ENCODE peak calls at places on chromosomes 3 and 15, in five cellular contexts. G is ovary, Q is gastrocnemius medialis, F is heart left ventricle, I is HepG2. V is an unnamed sample.

GRCh38 chr3:44845528-44846520 is 15.9 kb upstream of the TMEM42 start:
- DNase-seq in F (no peak), I (no peak), Q (no peak), G (no peak), V (no peak)

GRCh38 chr15:90063733-90064247 is 38.5 kb downstream of the IDH2 start:
- DNase-seq in Q (no peak), I (no peak), G (no peak), F (peak; percentile 71), V (no peak)

GRCh38 chr3:46429671-46430070 is 22.6 kb downstream of the CCRL2 start:
- DNase-seq in F (no peak), I (no peak), Q (no peak), G (no peak), V (no peak)

GRCh38 chr15:70748281-70748747 is 15.0 kb downstream of the UACA start:
- DNase-seq in I (no peak), F (no peak), G (no peak), Q (peak; percentile 84), V (peak; percentile 79)

GRCh38 chr15:33699691-33700447 is 268.4 kb upstream of the CHRM5 start:
- DNase-seq in F (no peak), G (no peak), I (peak; percentile 9), Q (no peak), V (no peak)

GRCh38 chr3:53170325-53171108 is 9.5 kb downstream of the PRKCD start:
- DNase-seq in Q (no peak), F (no peak), I (peak; percentile 51), G (no peak), V (no peak)

GRCh38 chr15:99589801-99590200 is 24.0 kb downstream of the MEF2A start:
- DNase-seq in Q (no peak), I (no peak), F (no peak), G (no peak), V (no peak)

GRCh38 chr3:46857485-46858341 is 5.5 kb downstream of the MYL3 start:
- DNase-seq in F (peak; percentile 44), I (no peak), G (peak; percentile 13), Q (peak; percentile 8), V (no peak)

GRCh38 chr15:89999676-90000174 is 1.4 kb upstream of the ZNF710 start:
- DNase-seq in I (no peak), F (peak; percentile 67), G (peak; percentile 38), Q (no peak), V (no peak)

GRCh38 chr3:38454884-38455638 is 1.4 kb downstream of the ACVR2B start:
- DNase-seq in G (peak; percentile 88), F (peak; percentile 85), Q (peak; percentile 79), I (peak; percentile 81), V (peak; percentile 59)

DNA sequence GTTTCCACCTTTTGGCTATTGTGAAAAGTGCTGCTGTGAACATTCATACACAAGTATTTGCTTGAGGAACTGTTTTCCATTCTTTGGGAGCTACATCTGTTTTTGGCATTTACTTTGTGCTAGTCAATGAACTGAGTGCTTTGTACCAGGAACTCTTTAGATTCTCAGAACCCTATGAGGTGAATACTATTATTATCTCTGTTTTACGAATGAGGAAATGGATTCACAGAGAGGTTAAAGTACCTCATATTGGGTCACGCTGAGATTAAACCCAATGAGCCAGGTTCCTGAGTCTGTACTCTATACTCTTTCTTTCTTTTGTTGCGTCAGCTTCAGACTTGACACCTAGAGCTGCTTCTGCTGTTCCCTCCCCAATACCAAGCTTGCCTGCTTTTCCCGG is 358.1 kb downstream of the CNTN4 start:
- DNase-seq in Q (no peak), G (no peak), I (no peak), F (no peak), V (no peak)
- H3K4me3 ChIP-seq in Q (no peak overlapping the region), G (no peak overlapping the region), I (no peak overlapping the region), F (no peak overlapping the region), V (no peak overlapping the region)

DNA sequence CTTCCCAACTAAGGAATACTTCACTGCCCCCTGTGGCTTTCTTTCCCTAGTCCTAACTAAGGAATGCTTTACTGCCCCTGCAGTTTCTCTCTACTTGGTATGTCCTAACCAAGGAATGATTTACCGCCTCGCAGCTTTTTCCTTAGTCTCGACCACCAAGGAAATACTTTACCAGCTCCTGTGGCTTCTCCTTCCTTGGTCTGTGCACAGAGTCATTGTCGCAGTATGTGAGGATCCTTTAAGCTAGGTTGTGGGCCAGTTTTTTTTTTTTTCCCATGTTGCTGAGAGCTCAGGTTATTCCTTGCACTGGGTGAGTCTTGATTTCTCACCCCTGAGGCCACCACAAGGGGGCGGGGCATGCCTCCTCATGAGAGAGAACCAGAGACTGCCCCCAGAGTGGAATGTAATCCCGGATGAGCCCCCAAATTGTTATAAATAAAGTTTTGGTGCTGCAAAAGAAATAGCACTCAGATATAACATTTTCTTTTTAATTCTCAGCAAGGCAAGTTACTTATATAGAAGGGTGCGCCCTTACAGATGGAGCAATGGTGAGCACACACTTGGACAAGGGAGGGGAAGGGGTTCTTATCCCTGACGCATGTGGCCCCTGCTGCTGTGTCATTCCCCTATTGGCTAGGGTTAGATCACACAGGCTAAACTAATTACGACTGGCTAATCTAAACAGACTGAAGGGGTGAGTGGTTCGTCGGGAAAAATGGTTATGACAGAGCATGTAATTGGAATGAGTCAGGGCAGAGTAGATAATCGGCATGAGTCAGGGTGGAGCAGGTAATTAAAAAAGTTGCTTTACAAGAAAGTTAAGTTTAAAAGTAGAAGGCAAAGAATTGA is 27.0 kb downstream of the NDUFB4 start:
- DNase-seq in G (no peak), Q (no peak), I (peak; percentile 58), F (no peak), V (no peak)
- TF ChIP-seq CTCF in G (no peak), Q (no peak), I (peak; percentile 76), F (no peak), V (no peak)

DNA sequence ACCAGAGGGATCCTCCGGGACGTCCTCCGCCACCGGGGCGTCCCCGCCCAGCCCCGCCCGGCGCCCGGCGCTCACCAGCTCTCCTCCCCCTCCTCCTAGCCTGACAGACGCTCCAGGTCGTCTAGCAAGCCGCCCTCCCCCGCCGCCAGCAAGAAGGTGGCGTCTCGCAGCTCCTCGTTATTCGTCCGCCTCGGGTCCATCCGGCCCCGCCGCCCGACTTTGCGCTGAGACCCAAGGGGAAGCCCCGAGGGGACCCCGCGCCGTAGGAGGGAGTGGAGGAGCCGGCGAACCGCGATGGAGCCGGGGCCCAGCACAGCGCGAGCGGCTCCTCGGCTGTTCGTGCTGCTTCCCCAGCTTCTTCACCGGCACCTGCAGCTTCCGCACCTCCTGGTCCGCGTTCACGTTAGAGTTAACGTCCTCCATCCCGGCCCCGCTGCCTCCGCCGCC is 26.3 kb upstream of the MTHFS start:
- DNase-seq in G (peak; percentile 60), Q (peak; percentile 51), F (peak; percentile 83), I (peak; percentile 40), V (peak; percentile 92)
- TF ChIP-seq POLR2A in G (no peak), Q (no peak), F (no peak), I (no peak), V (no peak)

GRCh38 chr3:186362409-186362757 is 349 bp upstream of the DGKG start:
- DNase-seq in F (no peak), G (no peak), Q (no peak), I (peak; percentile 36), V (no peak)
- H3K4me3 ChIP-seq in F (peak overlapping the region; percentile 65), G (peak overlapping the region; percentile 36), Q (peak overlapping the region; percentile 58), I (peak overlapping the region; percentile 62), V (peak overlapping the region; percentile 31)

GRCh38 chr3:57088503-57088902 is 28.0 kb downstream of the SPATA12 start:
- DNase-seq in I (no peak), G (no peak), Q (no peak), F (no peak), V (no peak)
- TF ChIP-seq CTCF in I (no peak), G (no peak), Q (no peak), F (no peak), V (no peak)

DNA sequence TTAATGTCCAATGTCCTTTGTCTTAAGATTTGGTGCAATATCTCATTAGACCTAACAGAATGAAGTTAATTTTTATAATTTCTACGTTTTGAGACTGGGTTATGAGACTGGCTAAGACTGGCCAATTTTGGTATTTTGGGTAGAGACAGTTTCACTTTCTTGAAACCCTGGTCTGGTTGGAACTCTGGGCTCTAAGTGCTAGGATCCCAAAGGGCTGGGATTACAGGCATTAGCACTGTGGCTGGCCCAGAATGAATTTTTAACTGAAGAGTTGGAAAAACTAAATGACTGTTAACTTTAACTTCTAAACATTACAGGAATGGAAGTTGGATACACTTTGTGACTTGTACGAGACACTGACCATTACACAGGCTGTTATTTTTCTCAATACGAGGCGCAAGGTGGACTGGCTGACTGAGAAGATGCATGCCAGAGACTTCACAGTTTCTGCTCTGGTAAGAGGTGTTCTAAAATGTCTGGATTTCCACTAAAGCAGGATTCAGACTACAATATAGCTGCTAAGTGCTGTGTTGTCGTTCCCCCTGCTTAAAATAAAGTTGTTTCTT is 3.5 kb downstream of the EIF4A2 start:
- DNase-seq in Q (no peak), G (no peak), F (no peak), I (no peak), V (no peak)
- TF ChIP-seq POLR2A in Q (no peak), G (no peak), F (no peak), I (no peak), V (no peak)

DNA sequence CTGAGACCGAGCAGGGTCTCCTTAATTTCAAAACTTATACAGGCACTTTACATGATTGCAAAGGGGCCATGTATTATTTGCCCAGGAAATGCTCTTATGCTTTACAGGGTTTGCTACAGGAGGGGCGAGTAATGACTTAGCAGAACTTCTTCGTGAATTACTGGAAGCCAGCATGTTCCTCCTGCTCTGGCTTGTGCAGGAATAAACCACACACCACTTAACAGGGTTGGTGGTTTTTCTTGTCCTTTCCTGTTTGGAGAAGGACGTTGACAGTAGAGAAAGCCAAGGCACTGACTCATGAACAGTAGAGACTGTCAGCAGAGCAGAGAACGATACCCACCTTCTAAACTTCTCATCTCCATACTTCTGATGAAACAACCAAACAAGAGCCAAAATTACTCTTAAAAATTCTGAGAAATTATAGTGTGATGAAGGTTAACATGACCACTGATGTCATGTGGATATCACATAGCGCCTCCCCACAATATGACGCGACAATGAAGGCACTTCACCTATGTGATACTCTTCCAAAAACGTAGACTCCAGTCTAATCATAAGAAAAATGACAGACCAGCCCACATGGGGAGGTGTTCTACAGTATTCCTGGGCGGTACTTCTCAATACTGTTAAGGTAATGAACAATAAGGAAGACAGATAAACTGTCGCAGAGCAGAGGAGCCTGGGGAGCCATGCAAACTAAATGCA is 24.7 kb upstream of the MCTP2 start:
- DNase-seq in G (no peak), Q (no peak), I (no peak), F (no peak), V (no peak)
- H3K4me3 ChIP-seq in G (no peak overlapping the region), Q (no peak overlapping the region), I (no peak overlapping the region), F (peak overlapping the region; percentile 31), V (no peak overlapping the region)

DNA sequence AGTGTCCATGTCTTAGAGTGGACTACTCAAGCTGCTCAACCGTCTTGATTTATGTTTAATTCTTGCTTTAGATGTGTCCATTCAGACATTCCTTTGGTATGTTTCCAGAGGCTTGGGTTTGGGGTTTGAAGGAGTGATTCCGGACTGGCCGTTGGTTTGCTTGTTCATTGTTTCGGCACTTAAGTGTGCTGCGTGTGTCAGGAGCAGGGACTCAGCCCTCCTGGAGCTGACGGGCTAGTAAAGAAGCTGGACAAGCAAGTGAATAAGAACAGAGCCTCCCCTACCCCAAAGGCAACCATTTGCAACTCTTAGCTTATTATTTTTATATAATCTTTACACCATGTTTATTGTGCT is 65.2 kb downstream of the EEFSEC start:
- DNase-seq in G (no peak), F (no peak), I (no peak), Q (no peak), V (no peak)
- TF ChIP-seq CTCF in G (no peak), F (no peak), I (no peak), Q (no peak), V (no peak)